ENCODE peak calls at places on chromosome 6, in nine cellular contexts. I is amygdala; X is NCI-H1694 treated with DMSO at 0.1 percent for 48 hours; E is NCI-H2029; T is stimulated activated CD8-positive, alpha-beta memory T cell treated with anti-CD3 and anti-CD28 coated beads, Interleukin-15, amount 100 ng/mL, for 1 hour; C is pancreas; M is hypothalamus; O is HCEC 1CT; Q is astrocyte. A is an unnamed sample.

GRCh38 chr6:33952016-33952415 is 148.2 kb upstream of the MLN start:
- DNase-seq in I (no peak), X (no peak), E (no peak), T (no peak), C (no peak), M (no peak), O (no peak), Q (no peak), A (no peak)

GRCh38 chr6:143232849-143233248 is 172.2 kb downstream of the AIG1 start:
- DNase-seq in I (peak; percentile 1), X (no peak), E (no peak), T (no peak), C (peak; percentile 20), M (no peak), O (peak; percentile 43), Q (no peak), A (peak; percentile 28)

GRCh38 chr6:56399250-56399671 is 151.9 kb upstream of the COL21A1 start:
- DNase-seq in I (no peak), X (no peak), E (peak; percentile 76), T (no peak), C (peak; percentile 41), M (no peak), O (no peak), Q (peak; percentile 51), A (peak; percentile 23)

GRCh38 chr6:167742719-167743303 is 83.9 kb upstream of the AFDN start:
- DNase-seq in I (no peak), X (no peak), E (no peak), T (no peak), C (no peak), M (no peak), O (no peak), Q (no peak), A (peak; percentile 75)

GRCh38 chr6:45500924-45501816 is 123.4 kb upstream of the SUPT3H start:
- DNase-seq in I (no peak), X (no peak), E (no peak), T (no peak), C (no peak), M (no peak), O (no peak), Q (no peak), A (no peak)

GRCh38 chr6:37284781-37285180 is 26.8 kb upstream of the TMEM217 start:
- DNase-seq in I (no peak), X (no peak), E (no peak), T (no peak), C (no peak), M (no peak), O (no peak), Q (no peak), A (no peak)

GRCh38 chr6:29680416-29680815 is 536 bp downstream of the ZFP57 start:
- DNase-seq in I (no peak), X (no peak), E (no peak), T (no peak), C (no peak), M (no peak), O (no peak), Q (no peak), A (no peak)

GRCh38 chr6:18101873-18102272 is 20.6 kb downstream of the NHLRC1 start:
- DNase-seq in I (no peak), X (no peak), E (no peak), T (no peak), C (no peak), M (no peak), O (no peak), Q (no peak), A (no peak)

GRCh38 chr6:106084973-106085686 is 1.0 kb upstream of the PRDM1 start:
- DNase-seq in I (no peak), X (no peak), E (peak; percentile 31), T (no peak), C (no peak), M (no peak), O (peak; percentile 77), Q (no peak), A (peak; percentile 31)

GRCh38 chr6:143727035-143727434 is 49.3 kb downstream of the PHACTR2 start:
- DNase-seq in I (no peak), X (no peak), E (no peak), T (no peak), C (no peak), M (no peak), O (no peak), Q (peak; percentile 20), A (no peak)

GRCh38 chr6:12958052-12958706 is 241.6 kb downstream of the PHACTR1 start:
- DNase-seq in I (no peak), X (no peak), E (no peak), T (no peak), C (peak; percentile 13), M (no peak), O (peak; percentile 12), Q (peak; percentile 10), A (peak; percentile 34)

GRCh38 chr6:168607272-168608112 is 166.5 kb downstream of the SMOC2 start:
- DNase-seq in I (peak; percentile 16), X (no peak), E (peak; percentile 88), T (no peak), C (no peak), M (no peak), O (no peak), Q (no peak), A (no peak)

GRCh38 chr6:90900034-90900433 is 313.2 kb upstream of the MAP3K7 start:
- DNase-seq in I (no peak), X (no peak), E (no peak), T (no peak), C (no peak), M (no peak), O (no peak), Q (no peak), A (no peak)

GRCh38 chr6:155936127-155936526 is 480.5 kb upstream of the NOX3 start:
- DNase-seq in I (no peak), X (no peak), E (no peak), T (no peak), C (no peak), M (no peak), O (no peak), Q (no peak), A (no peak)

GRCh38 chr6:2992330-2992979 is 7.2 kb upstream of the NQO2 start:
- DNase-seq in I (no peak), X (no peak), E (no peak), T (no peak), C (no peak), M (no peak), O (no peak), Q (no peak), A (no peak)

GRCh38 chr6:108133594-108134179 is 32.1 kb upstream of the NR2E1 start:
- DNase-seq in I (peak; percentile 60), X (peak; percentile 9), E (peak; percentile 56), T (no peak), C (peak; percentile 84), M (peak; percentile 54), O (peak; percentile 59), Q (peak; percentile 78), A (peak; percentile 76)

GRCh38 chr6:126716012-126716411 is 376.1 kb downstream of the CENPW start:
- DNase-seq in I (no peak), X (no peak), E (no peak), T (no peak), C (no peak), M (no peak), O (peak; percentile 40), Q (peak; percentile 20), A (no peak)

GRCh38 chr6:96436398-96436797 is 85.2 kb upstream of the UFL1 start:
- DNase-seq in I (no peak), X (no peak), E (no peak), T (no peak), C (no peak), M (no peak), O (no peak), Q (no peak), A (no peak)

GRCh38 chr6:24504642-24505586 is 10.1 kb downstream of the ALDH5A1 start:
- DNase-seq in I (no peak), X (no peak), E (no peak), T (no peak), C (no peak), M (no peak), O (no peak), Q (peak; percentile 8), A (no peak)

GRCh38 chr6:156710479-156710878 is 66.7 kb upstream of the ARID1B start:
- DNase-seq in I (no peak), X (no peak), E (no peak), T (no peak), C (no peak), M (no peak), O (no peak), Q (no peak), A (no peak)

GRCh38 chr6:155190667-155191066 is 73.1 kb upstream of the CLDN20 start:
- DNase-seq in I (no peak), X (no peak), E (no peak), T (no peak), C (no peak), M (no peak), O (no peak), Q (no peak), A (no peak)

GRCh38 chr6:141988954-141989705 is 143.6 kb upstream of the GJE1 start:
- DNase-seq in I (no peak), X (peak; percentile 23), E (no peak), T (no peak), C (peak; percentile 31), M (no peak), O (peak; percentile 82), Q (peak; percentile 46), A (peak; percentile 84)

GRCh38 chr6:76250666-76251065 is 178.2 kb upstream of the IMPG1 start:
- DNase-seq in I (no peak), X (no peak), E (no peak), T (no peak), C (no peak), M (no peak), O (no peak), Q (no peak), A (peak; percentile 25)

GRCh38 chr6:48490658-48491057 is 379.7 kb upstream of the PTCHD4 start:
- DNase-seq in I (no peak), X (no peak), E (no peak), T (no peak), C (no peak), M (no peak), O (no peak), Q (no peak), A (no peak)

GRCh38 chr6:27556406-27556805 is 83.5 kb upstream of the ZNF184 start:
- DNase-seq in I (no peak), X (no peak), E (no peak), T (no peak), C (no peak), M (no peak), O (no peak), Q (no peak), A (no peak)

GRCh38 chr6:123742626-123743025 is 61.0 kb upstream of the NKAIN2 start:
- DNase-seq in I (no peak), X (no peak), E (no peak), T (no peak), C (no peak), M (no peak), O (no peak), Q (peak; percentile 4), A (no peak)

GRCh38 chr6:35397806-35398418 is 54.2 kb upstream of the FANCE start:
- DNase-seq in I (no peak), X (no peak), E (no peak), T (no peak), C (no peak), M (no peak), O (no peak), Q (no peak), A (no peak)

GRCh38 chr6:80001337-80001736 is 3.1 kb upstream of the TTK start:
- DNase-seq in I (no peak), X (no peak), E (no peak), T (no peak), C (no peak), M (no peak), O (no peak), Q (no peak), A (no peak)

GRCh38 chr6:74259931-74260330 is 563.9 kb downstream of the CD109 start:
- DNase-seq in I (no peak), X (no peak), E (no peak), T (no peak), C (no peak), M (no peak), O (no peak), Q (peak; percentile 57), A (peak; percentile 25)